ENCODE peak calls at places on chromosomes 11 and 22, in four cellular contexts. E is AG04450, G is sigmoid colon, J is stomach. C is an unnamed sample.

GRCh38 chr11:284081-285020 is 4.6 kb upstream of the PGGHG start:
- DNase-seq in J (no peak), E (no peak), G (peak), C (no peak)

GRCh38 chr22:41664490-41664889 is 24.2 kb downstream of the SNU13 start:
- DNase-seq in G (no peak), J (no peak), E (no peak), C (no peak)

GRCh38 chr22:24758164-24758799 is 16.2 kb downstream of the PIWIL3 start:
- DNase-seq in G (peak), J (peak), E (peak), C (peak)

GRCh38 chr22:33811208-33811607 is 109.1 kb downstream of the LARGE1 start:
- DNase-seq in G (no peak), E (no peak), J (no peak), C (no peak)

GRCh38 chr11:77547863-77548551 is 41.7 kb upstream of the AQP11 start:
- DNase-seq in J (no peak), E (peak), G (no peak), C (peak)

GRCh38 chr11:22666700-22667439 is 459 bp downstream of the GAS2 start:
- DNase-seq in E (no peak), G (no peak), J (peak), C (peak)

GRCh38 chr11:69467196-69467595 is 14.3 kb upstream of the LINC01488 start:
- DNase-seq in J (no peak), E (no peak), G (no peak), C (no peak)

GRCh38 chr22:40641269-40641668 is 4.8 kb upstream of the MRTFA start:
- DNase-seq in E (no peak), J (no peak), G (peak), C (no peak)

GRCh38 chr11:121540627-121541026 is 87.9 kb upstream of the SORL1-AS1 start:
- DNase-seq in G (no peak), E (no peak), J (no peak), C (no peak)

GRCh38 chr11:78212586-78213371 is 24.1 kb downstream of the USP35 start:
- DNase-seq in E (no peak), J (no peak), G (peak), C (no peak)

GRCh38 chr11:8963569-8964323 is 496 bp downstream of the TMEM9B start:
- DNase-seq in E (no peak), G (peak), J (peak), C (no peak)

GRCh38 chr11:24391165-24391564 is 105.7 kb upstream of the LUZP2 start:
- DNase-seq in G (no peak), E (peak), J (no peak), C (no peak)

GRCh38 chr11:113773092-113773415 is 438 bp downstream of the ZW10 start:
- DNase-seq in G (peak), E (no peak), J (peak), C (no peak)

GRCh38 chr11:68146010-68146540 is 24.9 kb upstream of the CHKA start:
- DNase-seq in E (no peak), J (peak), G (peak), C (no peak)

GRCh38 chr11:10387209-10388083 is 67.6 kb upstream of the AMPD3 start:
- DNase-seq in J (no peak), E (peak), G (peak), C (no peak)

GRCh38 chr11:115672999-115673411 is 168.8 kb upstream of the CADM1 start:
- DNase-seq in J (no peak), E (peak), G (peak), C (no peak)

GRCh38 chr11:126165366-126166156 is 45.9 kb downstream of the RPUSD4 start:
- DNase-seq in G (peak), J (no peak), E (no peak), C (no peak)

GRCh38 chr22:39317756-39318506 is 1.5 kb downstream of the RPL3 start:
- DNase-seq in J (no peak), E (no peak), G (no peak), C (no peak)

GRCh38 chr22:18130699-18131429 is 19.1 kb upstream of the USP18 start:
- DNase-seq in G (no peak), J (no peak), E (no peak), C (no peak)

GRCh38 chr11:76601272-76601671 is 69.3 kb downstream of the LRRC32 start:
- DNase-seq in J (no peak), G (no peak), E (no peak), C (no peak)

GRCh38 chr11:75159081-75159953 is 8.4 kb downstream of the SLCO2B1 start:
- DNase-seq in J (peak), G (no peak), E (no peak), C (no peak)

GRCh38 chr11:92304271-92304670 is 79.7 kb downstream of the FAT3 start:
- DNase-seq in G (no peak), E (no peak), J (no peak), C (no peak)

GRCh38 chr11:77082838-77083552 is 16.2 kb downstream of the CAPN5 start:
- DNase-seq in G (peak), J (peak), E (no peak), C (no peak)

GRCh38 chr22:31623634-31624312 is 38.2 kb downstream of the PISD start:
- DNase-seq in G (no peak), E (no peak), J (no peak), C (no peak)

GRCh38 chr22:20580179-20580578 is 72.8 kb downstream of the MED15 start:
- DNase-seq in J (no peak), E (no peak), G (no peak), C (no peak)

GRCh38 chr11:116980136-116980793 is 118.0 kb downstream of the SIK3 start:
- DNase-seq in G (no peak), E (no peak), J (no peak), C (no peak)

GRCh38 chr11:14380947-14381555 is 22.1 kb upstream of the RRAS2 start:
- DNase-seq in E (no peak), G (peak), J (peak), C (peak)

GRCh38 chr11:41665633-41666032 is 206.2 kb upstream of the LRRC4C start:
- DNase-seq in G (no peak), E (no peak), J (no peak), C (no peak)

GRCh38 chr22:20422965-20423635 is 14.5 kb downstream of the SCARF2 start:
- DNase-seq in J (peak), G (peak), E (no peak), C (no peak)

GRCh38 chr22:37193629-37194191 is 5.7 kb upstream of the C1QTNF6 start:
- DNase-seq in J (no peak), G (peak), E (no peak), C (no peak)

GRCh38 chr22:46668116-46668515 is 47.9 kb downstream of the GRAMD4 start:
- DNase-seq in J (peak), E (no peak), G (no peak), C (no peak)

GRCh38 chr11:47187723-47188122 is 1.5 kb upstream of the PACSIN3 start:
- DNase-seq in E (no peak), G (no peak), J (no peak), C (no peak)

GRCh38 chr11:47186937-47187681 is 875 bp upstream of the PACSIN3 start:
- DNase-seq in G (peak), J (peak), E (no peak), C (peak)

GRCh38 chr11:47184711-47185304 is 1.4 kb downstream of the PACSIN3 start:
- DNase-seq in J (peak), G (peak), E (no peak), C (no peak)

GRCh38 chr11:47185305-47186075 is 744 bp downstream of the PACSIN3 start:
- DNase-seq in G (peak), E (no peak), J (peak), C (no peak)

DNA sequence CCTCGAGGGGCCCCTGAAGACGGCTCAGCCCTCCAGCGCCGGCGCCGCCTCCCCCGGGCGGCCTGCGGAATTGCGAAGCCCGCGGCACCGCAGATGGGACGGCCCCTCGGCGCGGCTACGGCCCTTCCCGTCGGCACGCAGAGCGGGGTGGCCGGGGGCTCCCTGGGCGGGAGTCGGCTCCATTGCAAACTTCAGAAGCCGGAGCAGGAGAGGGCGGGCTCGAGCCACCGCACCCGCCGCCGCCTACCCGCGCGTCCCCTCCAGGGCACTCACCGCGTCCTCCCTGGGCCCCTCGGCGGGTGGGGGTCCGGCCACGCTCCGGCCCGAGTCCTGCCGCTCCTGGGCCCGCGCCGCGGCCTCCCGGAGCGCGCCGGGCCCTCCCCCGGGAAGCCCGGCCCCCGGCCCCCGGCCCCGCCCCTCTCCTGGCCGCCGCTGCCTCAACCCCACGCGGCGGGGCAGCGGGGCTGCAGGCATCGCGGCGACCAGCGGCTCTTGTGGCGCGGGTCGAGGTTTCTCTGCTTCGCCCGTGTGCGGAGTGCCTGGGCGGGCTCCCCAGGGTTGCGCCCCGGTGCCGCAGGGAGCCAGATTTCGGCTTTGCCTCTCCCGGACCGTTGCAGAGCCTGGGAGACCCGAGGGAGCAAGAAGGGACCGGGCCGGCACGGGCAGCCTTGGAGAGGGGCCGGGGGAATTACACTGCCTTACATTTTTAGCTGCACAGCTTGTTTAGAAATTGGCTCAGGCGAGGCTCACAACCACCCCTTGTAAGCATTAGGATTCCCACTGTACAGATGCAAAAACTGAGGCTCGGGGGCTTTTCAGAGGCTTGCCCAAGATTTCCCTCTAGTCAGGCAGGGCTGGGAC is at the start of gene PACSIN3:
- DNase-seq in J (peak), G (peak), E (no peak), C (peak)
- TF ChIP-seq CTCF in J (peak), G (peak), E (no peak), C (peak)

GRCh38 chr11:128400382-128401203 is 186.8 kb downstream of the ETS1 start:
- DNase-seq in E (no peak), G (no peak), J (no peak), C (no peak)
- TF ChIP-seq CTCF in E (no peak), G (no peak), J (no peak), C (no peak)

DNA sequence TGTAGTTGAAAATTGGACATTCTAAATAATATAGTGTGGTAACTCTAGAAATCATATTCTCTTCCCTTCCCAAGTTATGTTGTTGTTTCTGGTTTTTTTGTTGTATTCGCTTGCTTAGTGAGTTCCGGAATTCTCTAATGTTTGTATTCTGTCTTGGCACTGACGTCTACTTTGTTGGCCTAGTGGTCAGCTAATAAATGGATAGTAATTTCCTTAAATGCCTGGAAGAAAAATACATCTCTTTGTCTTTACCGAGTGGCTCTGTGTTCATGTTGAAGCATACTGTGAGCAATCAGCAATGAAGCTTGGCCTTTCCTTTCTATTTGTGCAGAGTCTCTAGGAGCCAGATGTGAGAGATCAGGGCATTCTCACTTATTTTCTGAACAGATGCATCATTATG is 1225.7 kb downstream of the JRKL start:
- DNase-seq in J (no peak), E (no peak), G (no peak), C (no peak)
- TF ChIP-seq CTCF in J (no peak), E (no peak), G (no peak), C (no peak)

GRCh38 chr11:93359396-93359795 is 28.9 kb downstream of the DEUP1 start:
- DNase-seq in J (no peak), E (no peak), G (no peak), C (no peak)

GRCh38 chr11:93361435-93361834 is 30.9 kb downstream of the DEUP1 start:
- DNase-seq in E (no peak), J (no peak), G (no peak), C (no peak)
- TF ChIP-seq CTCF in E (no peak), J (no peak), G (no peak), C (peak)

GRCh38 chr22:23222033-23222840 is 41.9 kb downstream of the BCR start:
- DNase-seq in G (no peak), E (no peak), J (no peak), C (no peak)
- TF ChIP-seq CTCF in G (no peak), E (no peak), J (no peak), C (no peak)

DNA sequence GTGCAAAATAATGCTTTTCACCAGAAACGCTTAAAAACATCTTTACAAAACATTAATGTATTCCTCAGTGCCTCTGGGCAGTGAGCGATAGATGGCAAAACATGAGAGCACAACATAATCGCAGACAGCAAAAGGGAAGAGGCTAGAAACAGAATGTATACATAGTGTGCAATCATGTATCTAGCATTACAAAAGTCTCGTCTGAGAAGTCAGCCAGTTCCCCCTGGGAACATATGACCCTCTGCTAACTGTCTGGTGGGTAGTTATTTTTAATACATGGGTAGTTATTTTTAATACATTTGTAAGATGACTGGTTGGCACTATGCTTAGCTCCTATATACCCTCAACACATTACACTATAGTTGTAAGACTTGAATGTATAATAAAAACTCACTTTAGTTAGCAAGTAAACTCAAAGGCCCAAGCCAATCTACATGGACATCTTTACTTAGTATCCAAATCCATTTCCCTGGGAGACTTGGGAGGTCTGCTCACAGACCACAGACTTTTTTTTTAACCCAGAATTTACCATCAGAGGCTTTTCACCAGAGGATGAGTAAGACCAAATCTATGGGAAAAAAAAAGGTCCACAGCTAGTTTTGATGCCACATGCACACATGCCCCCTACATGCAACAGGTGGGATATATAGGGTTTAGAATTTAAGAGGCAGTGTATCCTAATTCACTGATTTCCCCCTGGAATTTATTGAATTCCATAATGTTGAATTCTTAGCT is 71.7 kb downstream of the AMBRA1 start:
- DNase-seq in G (no peak), E (no peak), J (no peak), C (no peak)
- TF ChIP-seq CTCF in G (no peak), E (peak), J (no peak), C (peak)

DNA sequence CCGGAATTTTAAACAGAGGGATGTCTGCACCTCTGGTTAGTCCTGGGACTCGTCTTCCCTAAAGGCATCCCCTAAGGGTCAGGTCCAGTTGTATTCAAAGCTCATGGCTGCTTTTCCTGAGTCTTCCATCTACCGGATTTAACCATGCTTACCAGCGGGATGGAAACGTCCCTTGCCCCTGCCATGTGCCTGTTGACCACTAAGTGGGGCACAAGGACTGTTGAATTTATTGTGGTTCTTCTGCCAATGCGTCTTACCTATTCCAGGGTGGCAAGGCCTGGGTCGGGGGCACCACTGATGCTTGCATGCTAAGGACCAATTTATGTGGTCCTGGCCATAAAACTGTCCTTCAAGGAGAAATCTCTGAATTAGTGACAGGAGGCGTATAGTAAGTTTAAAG is 25.6 kb downstream of the ANKRD42 start:
- DNase-seq in E (no peak), G (no peak), J (no peak), C (no peak)
- TF ChIP-seq CTCF in E (peak), G (no peak), J (no peak), C (peak)

DNA sequence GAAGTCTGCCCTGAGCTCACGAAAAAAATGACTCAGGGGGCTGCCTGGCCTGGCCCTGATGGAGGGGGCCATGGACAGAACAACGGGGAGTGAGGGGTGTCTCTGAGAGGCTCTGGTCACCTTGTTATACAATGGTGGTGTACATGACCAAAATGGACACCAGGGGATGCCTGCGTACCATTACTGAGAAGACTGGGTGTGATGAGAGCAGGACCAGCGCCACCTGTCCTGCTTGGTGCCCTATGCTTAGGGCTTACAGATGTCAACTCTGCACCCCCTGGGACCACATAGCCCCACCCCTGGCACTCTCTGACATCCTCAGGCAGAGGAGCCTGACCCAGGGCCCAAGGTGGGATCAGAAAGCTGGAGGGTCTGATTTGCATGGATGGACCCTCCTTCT is 104.8 kb downstream of the ZNF280B start:
- DNase-seq in G (no peak), J (no peak), E (no peak), C (no peak)
- TF ChIP-seq CTCF in G (no peak), J (no peak), E (no peak), C (no peak)

GRCh38 chr11:26286472-26287066 is 45.4 kb upstream of the ANO3 start:
- DNase-seq in E (no peak), G (no peak), J (no peak), C (peak)
- TF ChIP-seq CTCF in E (peak), G (no peak), J (no peak), C (peak)